ENCODE peak calls at places on chromosomes 5 and 9, in six cellular contexts. F, D, E, Y, N and C are unnamed samples.

GRCh38 chr9:36559036-36559695 is 13.5 kb upstream of the MELK start:
- DNase-seq in E (no peak), Y (no peak), D (no peak), N (peak), F (no peak), C (no peak)

GRCh38 chr9:107312651-107313050 is 29.6 kb downstream of the RAD23B start:
- DNase-seq in D (no peak), E (no peak), F (no peak), Y (no peak), N (peak), C (no peak)

GRCh38 chr5:176364765-176365662 is at the start of gene ARL10:
- DNase-seq in Y (peak), E (peak), N (peak), F (no peak), D (peak), C (peak)

GRCh38 chr9:8895498-8896224 is 1096.1 kb upstream of the DMAC1 start:
- DNase-seq in E (no peak), N (peak), F (peak), D (peak), Y (no peak), C (peak)

GRCh38 chr9:4088680-4089079 is 211.2 kb downstream of the GLIS3 start:
- DNase-seq in D (no peak), E (no peak), Y (no peak), N (no peak), F (no peak), C (no peak)

GRCh38 chr5:54990751-54991349 is 5.5 kb upstream of the ESM1 start:
- DNase-seq in D (no peak), Y (no peak), N (peak), E (no peak), F (no peak), C (no peak)

GRCh38 chr9:130137870-130138653 is 34.1 kb upstream of the NCS1 start:
- DNase-seq in D (no peak), E (no peak), N (peak), Y (no peak), F (peak), C (no peak)

GRCh38 chr5:67998709-67999251 is 216.8 kb upstream of the PIK3R1 start:
- DNase-seq in E (no peak), N (peak), F (peak), D (no peak), Y (no peak), C (no peak)